ENCODE peak calls at places on chromosomes 12 and 14, in six cellular contexts. One of them, this sample, is unnamed.

GRCh38 chr14:35940291-35940690 is 114.2 kb downstream of the BRMS1L start:
- DNase-seq in epithelial cell of esophagus: no peak
- DNase-seq in Panc1: no peak
- DNase-seq in SK-N-SH: no peak
- DNase-seq in cardiac muscle cell: no peak
- DNase-seq in WERI-Rb-1: no peak
- DNase-seq in this sample: no peak

GRCh38 chr14:30395065-30395464 is 163.9 kb upstream of the G2E3 start:
- DNase-seq in SK-N-SH: no peak
- DNase-seq in Panc1: no peak
- DNase-seq in WERI-Rb-1: no peak
- DNase-seq in epithelial cell of esophagus: no peak
- DNase-seq in cardiac muscle cell: no peak
- DNase-seq in this sample: no peak

GRCh38 chr14:83826838-83827237 is 1703.1 kb upstream of the FLRT2 start:
- DNase-seq in epithelial cell of esophagus: no peak
- DNase-seq in WERI-Rb-1: no peak
- DNase-seq in Panc1: no peak
- DNase-seq in cardiac muscle cell: no peak
- DNase-seq in SK-N-SH: no peak
- DNase-seq in this sample: no peak

GRCh38 chr14:94823556-94824341 is 53.8 kb upstream of the GSC start:
- DNase-seq in epithelial cell of esophagus: no peak
- DNase-seq in cardiac muscle cell: no peak
- DNase-seq in WERI-Rb-1: no peak
- DNase-seq in Panc1: no peak
- DNase-seq in SK-N-SH: no peak
- DNase-seq in this sample: no peak

GRCh38 chr12:14201291-14201690 is 164.2 kb upstream of the ATF7IP start:
- DNase-seq in SK-N-SH: no peak
- DNase-seq in epithelial cell of esophagus: no peak
- DNase-seq in cardiac muscle cell: no peak
- DNase-seq in WERI-Rb-1: no peak
- DNase-seq in Panc1: no peak
- DNase-seq in this sample: no peak

GRCh38 chr14:41022932-41023331 is 583.7 kb upstream of the LRFN5 start:
- DNase-seq in cardiac muscle cell: no peak
- DNase-seq in epithelial cell of esophagus: peak
- DNase-seq in SK-N-SH: no peak
- DNase-seq in WERI-Rb-1: no peak
- DNase-seq in Panc1: no peak
- DNase-seq in this sample: no peak

GRCh38 chr12:9604288-9604687 is 3.4 kb downstream of the KLRB1 start:
- DNase-seq in Panc1: no peak
- DNase-seq in epithelial cell of esophagus: no peak
- DNase-seq in SK-N-SH: no peak
- DNase-seq in WERI-Rb-1: no peak
- DNase-seq in cardiac muscle cell: no peak
- DNase-seq in this sample: no peak

GRCh38 chr14:87698496-87698895 is 294.5 kb downstream of the GALC start:
- DNase-seq in Panc1: no peak
- DNase-seq in SK-N-SH: no peak
- DNase-seq in WERI-Rb-1: no peak
- DNase-seq in cardiac muscle cell: no peak
- DNase-seq in epithelial cell of esophagus: peak
- DNase-seq in this sample: no peak

GRCh38 chr14:104688505-104688754 is 988 bp upstream of the INF2 start:
- DNase-seq in SK-N-SH: no peak
- DNase-seq in Panc1: no peak
- DNase-seq in WERI-Rb-1: no peak
- DNase-seq in cardiac muscle cell: no peak
- DNase-seq in epithelial cell of esophagus: no peak
- DNase-seq in this sample: no peak

GRCh38 chr12:58633479-58633878 is 286.8 kb downstream of the LRIG3 start:
- DNase-seq in Panc1: no peak
- DNase-seq in WERI-Rb-1: no peak
- DNase-seq in cardiac muscle cell: no peak
- DNase-seq in SK-N-SH: no peak
- DNase-seq in epithelial cell of esophagus: no peak
- DNase-seq in this sample: no peak

GRCh38 chr12:6067152-6067916 is 57.1 kb downstream of the VWF start:
- DNase-seq in SK-N-SH: peak
- DNase-seq in Panc1: peak
- DNase-seq in epithelial cell of esophagus: no peak
- DNase-seq in cardiac muscle cell: no peak
- DNase-seq in WERI-Rb-1: peak
- DNase-seq in this sample: no peak

GRCh38 chr12:122943196-122943595 is 23.1 kb downstream of the ABCB9 start:
- DNase-seq in cardiac muscle cell: no peak
- DNase-seq in SK-N-SH: peak
- DNase-seq in epithelial cell of esophagus: no peak
- DNase-seq in Panc1: no peak
- DNase-seq in WERI-Rb-1: no peak
- DNase-seq in this sample: no peak

GRCh38 chr14:91372680-91373495 is 44.7 kb downstream of the CCDC88C start:
- DNase-seq in WERI-Rb-1: no peak
- DNase-seq in Panc1: no peak
- DNase-seq in SK-N-SH: peak
- DNase-seq in cardiac muscle cell: no peak
- DNase-seq in epithelial cell of esophagus: no peak
- DNase-seq in this sample: no peak

GRCh38 chr12:56261503-56262230 is 3.5 kb upstream of the ANKRD52 start:
- DNase-seq in epithelial cell of esophagus: peak
- DNase-seq in SK-N-SH: no peak
- DNase-seq in WERI-Rb-1: no peak
- DNase-seq in Panc1: peak
- DNase-seq in cardiac muscle cell: no peak
- DNase-seq in this sample: no peak

GRCh38 chr12:123070267-123071081 is 80.4 kb downstream of the PITPNM2 start:
- DNase-seq in WERI-Rb-1: no peak
- DNase-seq in epithelial cell of esophagus: peak
- DNase-seq in Panc1: no peak
- DNase-seq in SK-N-SH: peak
- DNase-seq in cardiac muscle cell: no peak
- DNase-seq in this sample: no peak

GRCh38 chr14:79842270-79842669 is 369.0 kb downstream of the DIO2 start:
- DNase-seq in Panc1: no peak
- DNase-seq in SK-N-SH: no peak
- DNase-seq in cardiac muscle cell: no peak
- DNase-seq in WERI-Rb-1: no peak
- DNase-seq in epithelial cell of esophagus: peak
- DNase-seq in this sample: no peak

GRCh38 chr12:6635856-6636521 is at the start of gene LPAR5:
- DNase-seq in cardiac muscle cell: no peak
- DNase-seq in WERI-Rb-1: no peak
- DNase-seq in epithelial cell of esophagus: peak
- DNase-seq in SK-N-SH: peak
- DNase-seq in Panc1: no peak
- DNase-seq in this sample: no peak

GRCh38 chr12:26338574-26339572 is 143.5 kb downstream of the SSPN start:
- DNase-seq in Panc1: no peak
- DNase-seq in epithelial cell of esophagus: peak
- DNase-seq in WERI-Rb-1: no peak
- DNase-seq in SK-N-SH: no peak
- DNase-seq in cardiac muscle cell: no peak
- DNase-seq in this sample: no peak

GRCh38 chr14:100736269-100737180 is 9.8 kb downstream of the DLK1 start:
- DNase-seq in WERI-Rb-1: no peak
- DNase-seq in SK-N-SH: peak
- DNase-seq in cardiac muscle cell: no peak
- DNase-seq in Panc1: no peak
- DNase-seq in epithelial cell of esophagus: no peak
- DNase-seq in this sample: no peak

GRCh38 chr12:32891956-32892355 is 4.6 kb downstream of the PKP2 start:
- DNase-seq in Panc1: no peak
- DNase-seq in WERI-Rb-1: no peak
- DNase-seq in cardiac muscle cell: no peak
- DNase-seq in SK-N-SH: no peak
- DNase-seq in epithelial cell of esophagus: peak
- DNase-seq in this sample: no peak

GRCh38 chr14:65336191-65336591 is 76.3 kb upstream of the FUT8 start:
- DNase-seq in cardiac muscle cell: no peak
- DNase-seq in epithelial cell of esophagus: no peak
- DNase-seq in Panc1: no peak
- DNase-seq in WERI-Rb-1: no peak
- DNase-seq in SK-N-SH: no peak
- DNase-seq in this sample: no peak

GRCh38 chr14:101105045-101105444 is 201.5 kb upstream of the RTL1 start:
- DNase-seq in cardiac muscle cell: no peak
- DNase-seq in WERI-Rb-1: no peak
- DNase-seq in epithelial cell of esophagus: no peak
- DNase-seq in Panc1: no peak
- DNase-seq in SK-N-SH: no peak
- DNase-seq in this sample: no peak

GRCh38 chr12:78530065-78530765 is 334.4 kb upstream of the SYT1 start:
- DNase-seq in epithelial cell of esophagus: peak
- DNase-seq in SK-N-SH: no peak
- DNase-seq in Panc1: no peak
- DNase-seq in WERI-Rb-1: no peak
- DNase-seq in cardiac muscle cell: no peak
- DNase-seq in this sample: no peak

GRCh38 chr12:63206908-63207307 is 55.9 kb upstream of the AVPR1A start:
- DNase-seq in WERI-Rb-1: no peak
- DNase-seq in Panc1: no peak
- DNase-seq in epithelial cell of esophagus: peak
- DNase-seq in SK-N-SH: no peak
- DNase-seq in cardiac muscle cell: no peak
- DNase-seq in this sample: no peak

GRCh38 chr12:132071001-132071810 is 72.9 kb downstream of the DDX51 start:
- DNase-seq in cardiac muscle cell: no peak
- DNase-seq in WERI-Rb-1: no peak
- DNase-seq in SK-N-SH: no peak
- DNase-seq in Panc1: no peak
- DNase-seq in epithelial cell of esophagus: no peak
- DNase-seq in this sample: no peak

GRCh38 chr12:69007166-69007857 is 74.3 kb upstream of the CPM start:
- DNase-seq in cardiac muscle cell: peak
- DNase-seq in WERI-Rb-1: no peak
- DNase-seq in SK-N-SH: no peak
- DNase-seq in epithelial cell of esophagus: peak
- DNase-seq in Panc1: no peak
- DNase-seq in this sample: no peak

GRCh38 chr14:94051779-94052178 is 25.6 kb downstream of the OTUB2 start:
- DNase-seq in SK-N-SH: no peak
- DNase-seq in epithelial cell of esophagus: no peak
- DNase-seq in WERI-Rb-1: no peak
- DNase-seq in cardiac muscle cell: no peak
- DNase-seq in Panc1: no peak
- DNase-seq in this sample: no peak

GRCh38 chr12:46470039-46470627 is 97.6 kb upstream of the SLC38A2 start:
- DNase-seq in WERI-Rb-1: no peak
- DNase-seq in cardiac muscle cell: no peak
- DNase-seq in epithelial cell of esophagus: no peak
- DNase-seq in Panc1: no peak
- DNase-seq in SK-N-SH: no peak
- DNase-seq in this sample: no peak

GRCh38 chr14:34489324-34489723 is 27.3 kb upstream of the SPTSSA start:
- DNase-seq in WERI-Rb-1: no peak
- DNase-seq in SK-N-SH: no peak
- DNase-seq in cardiac muscle cell: no peak
- DNase-seq in epithelial cell of esophagus: peak
- DNase-seq in Panc1: no peak
- DNase-seq in this sample: no peak

GRCh38 chr14:61281186-61281676 is at the start of gene TMEM30B:
- DNase-seq in SK-N-SH: no peak
- DNase-seq in WERI-Rb-1: no peak
- DNase-seq in epithelial cell of esophagus: peak
- DNase-seq in cardiac muscle cell: no peak
- DNase-seq in Panc1: no peak
- DNase-seq in this sample: no peak

GRCh38 chr14:63276016-63276415 is 42.7 kb downstream of the GPHB5 start:
- DNase-seq in Panc1: no peak
- DNase-seq in WERI-Rb-1: no peak
- DNase-seq in epithelial cell of esophagus: no peak
- DNase-seq in SK-N-SH: no peak
- DNase-seq in cardiac muscle cell: no peak
- DNase-seq in this sample: no peak

GRCh38 chr14:22566845-22567244 is 22.2 kb downstream of the DAD1 start:
- DNase-seq in cardiac muscle cell: no peak
- DNase-seq in epithelial cell of esophagus: no peak
- DNase-seq in SK-N-SH: no peak
- DNase-seq in WERI-Rb-1: no peak
- DNase-seq in Panc1: no peak
- DNase-seq in this sample: no peak
- TF ChIP-seq CTCF in cardiac muscle cell: no peak
- TF ChIP-seq CTCF in epithelial cell of esophagus: no peak
- TF ChIP-seq CTCF in SK-N-SH: no peak
- TF ChIP-seq CTCF in WERI-Rb-1: no peak
- TF ChIP-seq CTCF in Panc1: no peak
- TF ChIP-seq CTCF in this sample: no peak

DNA sequence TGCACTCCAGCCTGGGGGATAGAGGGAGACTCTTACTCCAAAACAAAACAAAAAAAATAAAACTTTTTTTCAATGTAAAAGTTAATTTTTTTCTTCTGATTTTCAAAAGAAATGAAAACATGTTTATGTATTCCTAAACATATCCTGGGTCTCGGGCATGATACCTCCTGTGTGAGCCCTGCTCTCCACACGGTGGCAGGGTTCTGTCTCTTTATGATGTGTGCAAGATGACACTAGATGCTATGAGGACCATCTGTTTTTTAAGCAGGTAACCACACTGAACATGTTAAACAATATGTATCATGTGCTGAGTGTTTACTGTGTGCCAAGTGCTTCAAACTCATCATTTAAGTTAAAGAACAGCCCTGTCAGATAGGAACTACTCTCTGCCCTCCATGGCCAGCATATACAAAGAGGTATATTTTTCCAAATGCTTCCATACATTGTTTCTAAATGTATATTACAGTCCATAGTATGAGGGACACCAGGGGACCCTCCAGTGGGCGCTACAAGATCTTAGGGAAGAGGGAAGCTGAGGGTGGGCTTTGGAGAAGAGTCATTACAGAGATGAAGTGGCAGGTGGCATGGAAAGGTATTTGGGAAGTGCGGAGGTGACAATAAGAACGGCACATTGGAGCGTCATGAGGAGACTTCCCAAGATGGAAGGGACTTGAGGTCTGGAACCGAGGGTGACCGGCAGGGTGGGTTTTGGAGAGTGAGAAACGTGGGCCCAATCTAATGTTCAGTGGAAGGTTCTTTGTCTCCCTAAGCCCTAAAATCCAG is 28.5 kb downstream of the FOS start:
- DNase-seq in epithelial cell of esophagus: peak
- DNase-seq in WERI-Rb-1: peak
- DNase-seq in SK-N-SH: peak
- DNase-seq in cardiac muscle cell: peak
- DNase-seq in Panc1: no peak
- DNase-seq in this sample: no peak
- TF ChIP-seq CTCF in epithelial cell of esophagus: peak
- TF ChIP-seq CTCF in WERI-Rb-1: peak
- TF ChIP-seq CTCF in SK-N-SH: peak
- TF ChIP-seq CTCF in cardiac muscle cell: peak
- TF ChIP-seq CTCF in Panc1: peak
- TF ChIP-seq CTCF in this sample: no peak

GRCh38 chr14:98192946-98193345 is 1079.1 kb downstream of the BCL11B start:
- DNase-seq in epithelial cell of esophagus: no peak
- DNase-seq in cardiac muscle cell: no peak
- DNase-seq in Panc1: no peak
- DNase-seq in SK-N-SH: no peak
- DNase-seq in WERI-Rb-1: no peak
- DNase-seq in this sample: no peak
- TF ChIP-seq CTCF in epithelial cell of esophagus: no peak
- TF ChIP-seq CTCF in cardiac muscle cell: no peak
- TF ChIP-seq CTCF in Panc1: no peak
- TF ChIP-seq CTCF in SK-N-SH: no peak
- TF ChIP-seq CTCF in WERI-Rb-1: no peak
- TF ChIP-seq CTCF in this sample: no peak

GRCh38 chr12:72017054-72017651 is 78.5 kb downstream of the TPH2 start:
- DNase-seq in epithelial cell of esophagus: peak
- DNase-seq in SK-N-SH: peak
- DNase-seq in Panc1: peak
- DNase-seq in cardiac muscle cell: peak
- DNase-seq in WERI-Rb-1: peak
- DNase-seq in this sample: peak
- TF ChIP-seq CTCF in epithelial cell of esophagus: peak
- TF ChIP-seq CTCF in SK-N-SH: peak
- TF ChIP-seq CTCF in Panc1: peak
- TF ChIP-seq CTCF in cardiac muscle cell: peak
- TF ChIP-seq CTCF in WERI-Rb-1: peak
- TF ChIP-seq CTCF in this sample: peak

This sample was measured in glutamatergic neuron.